ENCODE peak calls at places on chromosomes 13 and 19, in ten cellular contexts. One of them, this sample, is unnamed.
A peak's percentile ranks its signal among the peaks of the same experiment; 100 is the strongest.

GRCh38 chr13:112325142-112325808 is 50.9 kb upstream of the SPACA7 start:
- DNase-seq in SK-N-SH: no peak
- DNase-seq in psoas muscle: no peak
- DNase-seq in transverse colon: no peak
- DNase-seq in heart right ventricle: no peak
- DNase-seq in left ventricle myocardium inferior: no peak
- DNase-seq in cardiac muscle cell: no peak
- DNase-seq in foreskin fibroblast: no peak
- DNase-seq in dorsolateral prefrontal cortex: no peak
- DNase-seq in adrenal gland: no peak
- DNase-seq in this sample: no peak

GRCh38 chr19:4567584-4568071 is 8.1 kb upstream of the SEMA6B start:
- DNase-seq in SK-N-SH: peak; percentile 88
- DNase-seq in psoas muscle: peak; percentile 80
- DNase-seq in transverse colon: peak; percentile 71
- DNase-seq in heart right ventricle: peak; percentile 80
- DNase-seq in left ventricle myocardium inferior: peak; percentile 69
- DNase-seq in cardiac muscle cell: peak; percentile 50
- DNase-seq in foreskin fibroblast: no peak
- DNase-seq in dorsolateral prefrontal cortex: peak; percentile 59
- DNase-seq in adrenal gland: peak; percentile 82
- DNase-seq in this sample: no peak

GRCh38 chr19:10551698-10552301 is 8.1 kb downstream of the ATG4D start:
- DNase-seq in SK-N-SH: no peak
- DNase-seq in psoas muscle: no peak
- DNase-seq in transverse colon: peak; percentile 46
- DNase-seq in heart right ventricle: no peak
- DNase-seq in left ventricle myocardium inferior: no peak
- DNase-seq in cardiac muscle cell: no peak
- DNase-seq in foreskin fibroblast: no peak
- DNase-seq in dorsolateral prefrontal cortex: no peak
- DNase-seq in adrenal gland: no peak
- DNase-seq in this sample: no peak

GRCh38 chr13:93900735-93901134 is 578.7 kb downstream of the DCT start:
- DNase-seq in SK-N-SH: no peak
- DNase-seq in psoas muscle: no peak
- DNase-seq in transverse colon: no peak
- DNase-seq in heart right ventricle: no peak
- DNase-seq in left ventricle myocardium inferior: no peak
- DNase-seq in cardiac muscle cell: no peak
- DNase-seq in foreskin fibroblast: peak; percentile 1
- DNase-seq in dorsolateral prefrontal cortex: no peak
- DNase-seq in adrenal gland: no peak
- DNase-seq in this sample: no peak

GRCh38 chr13:95288899-95289500 is 12.3 kb downstream of the ABCC4 start:
- DNase-seq in SK-N-SH: no peak
- DNase-seq in psoas muscle: no peak
- DNase-seq in transverse colon: no peak
- DNase-seq in heart right ventricle: no peak
- DNase-seq in left ventricle myocardium inferior: no peak
- DNase-seq in cardiac muscle cell: no peak
- DNase-seq in foreskin fibroblast: no peak
- DNase-seq in dorsolateral prefrontal cortex: no peak
- DNase-seq in adrenal gland: no peak
- DNase-seq in this sample: no peak

GRCh38 chr19:42253245-42254082 is 1.5 kb downstream of the ERF start:
- DNase-seq in SK-N-SH: peak; percentile 83
- DNase-seq in psoas muscle: peak; percentile 80
- DNase-seq in transverse colon: peak; percentile 73
- DNase-seq in heart right ventricle: peak; percentile 66
- DNase-seq in left ventricle myocardium inferior: peak; percentile 65
- DNase-seq in cardiac muscle cell: peak; percentile 75
- DNase-seq in foreskin fibroblast: no peak
- DNase-seq in dorsolateral prefrontal cortex: peak; percentile 63
- DNase-seq in adrenal gland: peak; percentile 74
- DNase-seq in this sample: no peak

GRCh38 chr13:98890186-98890585 is 87.7 kb downstream of the DOCK9 start:
- DNase-seq in SK-N-SH: no peak
- DNase-seq in psoas muscle: no peak
- DNase-seq in transverse colon: no peak
- DNase-seq in heart right ventricle: no peak
- DNase-seq in left ventricle myocardium inferior: no peak
- DNase-seq in cardiac muscle cell: no peak
- DNase-seq in foreskin fibroblast: peak; percentile 80
- DNase-seq in dorsolateral prefrontal cortex: peak; percentile 56
- DNase-seq in adrenal gland: no peak
- DNase-seq in this sample: peak; percentile 27

GRCh38 chr13:48094404-48094780 is 512 bp downstream of the MED4 start:
- DNase-seq in SK-N-SH: no peak
- DNase-seq in psoas muscle: no peak
- DNase-seq in transverse colon: no peak
- DNase-seq in heart right ventricle: no peak
- DNase-seq in left ventricle myocardium inferior: no peak
- DNase-seq in cardiac muscle cell: peak; percentile 59
- DNase-seq in foreskin fibroblast: no peak
- DNase-seq in dorsolateral prefrontal cortex: peak; percentile 40
- DNase-seq in adrenal gland: peak; percentile 22
- DNase-seq in this sample: no peak

GRCh38 chr19:41776700-41777099 is 19.7 kb upstream of the CEACAM3 start:
- DNase-seq in SK-N-SH: no peak
- DNase-seq in psoas muscle: no peak
- DNase-seq in transverse colon: no peak
- DNase-seq in heart right ventricle: no peak
- DNase-seq in left ventricle myocardium inferior: no peak
- DNase-seq in cardiac muscle cell: no peak
- DNase-seq in foreskin fibroblast: no peak
- DNase-seq in dorsolateral prefrontal cortex: no peak
- DNase-seq in adrenal gland: no peak
- DNase-seq in this sample: no peak

GRCh38 chr19:14497347-14497921 is 1.5 kb upstream of the GIPC1 start:
- DNase-seq in SK-N-SH: no peak
- DNase-seq in psoas muscle: no peak
- DNase-seq in transverse colon: peak; percentile 77
- DNase-seq in heart right ventricle: no peak
- DNase-seq in left ventricle myocardium inferior: no peak
- DNase-seq in cardiac muscle cell: peak; percentile 33
- DNase-seq in foreskin fibroblast: no peak
- DNase-seq in dorsolateral prefrontal cortex: peak; percentile 74
- DNase-seq in adrenal gland: no peak
- DNase-seq in this sample: no peak

GRCh38 chr13:108155185-108156106 is 59.9 kb downstream of the LIG4 start:
- DNase-seq in SK-N-SH: peak; percentile 55
- DNase-seq in psoas muscle: no peak
- DNase-seq in transverse colon: peak; percentile 74
- DNase-seq in heart right ventricle: peak; percentile 50
- DNase-seq in left ventricle myocardium inferior: peak; percentile 37
- DNase-seq in cardiac muscle cell: peak; percentile 65
- DNase-seq in foreskin fibroblast: peak; percentile 10
- DNase-seq in dorsolateral prefrontal cortex: peak; percentile 55
- DNase-seq in adrenal gland: peak; percentile 61
- DNase-seq in this sample: peak; percentile 33

GRCh38 chr19:30665449-30665848 is 293.3 kb downstream of the ZNF536 start:
- DNase-seq in SK-N-SH: no peak
- DNase-seq in psoas muscle: no peak
- DNase-seq in transverse colon: no peak
- DNase-seq in heart right ventricle: no peak
- DNase-seq in left ventricle myocardium inferior: no peak
- DNase-seq in cardiac muscle cell: no peak
- DNase-seq in foreskin fibroblast: no peak
- DNase-seq in dorsolateral prefrontal cortex: no peak
- DNase-seq in adrenal gland: no peak
- DNase-seq in this sample: no peak

GRCh38 chr13:113784645-113785024 is 25.6 kb downstream of the TMEM255B start:
- DNase-seq in SK-N-SH: no peak
- DNase-seq in psoas muscle: no peak
- DNase-seq in transverse colon: no peak
- DNase-seq in heart right ventricle: no peak
- DNase-seq in left ventricle myocardium inferior: no peak
- DNase-seq in cardiac muscle cell: no peak
- DNase-seq in foreskin fibroblast: no peak
- DNase-seq in dorsolateral prefrontal cortex: no peak
- DNase-seq in adrenal gland: no peak
- DNase-seq in this sample: no peak

GRCh38 chr13:68428292-68428691 is 1198.2 kb upstream of the PCDH9 start:
- DNase-seq in SK-N-SH: no peak
- DNase-seq in psoas muscle: no peak
- DNase-seq in transverse colon: no peak
- DNase-seq in heart right ventricle: no peak
- DNase-seq in left ventricle myocardium inferior: no peak
- DNase-seq in cardiac muscle cell: no peak
- DNase-seq in foreskin fibroblast: no peak
- DNase-seq in dorsolateral prefrontal cortex: no peak
- DNase-seq in adrenal gland: no peak
- DNase-seq in this sample: peak; percentile 12

GRCh38 chr13:68304287-68304893 is 1074.3 kb upstream of the PCDH9 start:
- DNase-seq in SK-N-SH: peak; percentile 36
- DNase-seq in psoas muscle: no peak
- DNase-seq in transverse colon: no peak
- DNase-seq in heart right ventricle: no peak
- DNase-seq in left ventricle myocardium inferior: no peak
- DNase-seq in cardiac muscle cell: peak; percentile 51
- DNase-seq in foreskin fibroblast: no peak
- DNase-seq in dorsolateral prefrontal cortex: no peak
- DNase-seq in adrenal gland: no peak
- DNase-seq in this sample: peak; percentile 29

GRCh38 chr13:98570929-98571372 is 6.0 kb downstream of the STK24 start:
- DNase-seq in SK-N-SH: no peak
- DNase-seq in psoas muscle: no peak
- DNase-seq in transverse colon: peak; percentile 61
- DNase-seq in heart right ventricle: no peak
- DNase-seq in left ventricle myocardium inferior: no peak
- DNase-seq in cardiac muscle cell: no peak
- DNase-seq in foreskin fibroblast: no peak
- DNase-seq in dorsolateral prefrontal cortex: no peak
- DNase-seq in adrenal gland: peak; percentile 50
- DNase-seq in this sample: no peak

DNA sequence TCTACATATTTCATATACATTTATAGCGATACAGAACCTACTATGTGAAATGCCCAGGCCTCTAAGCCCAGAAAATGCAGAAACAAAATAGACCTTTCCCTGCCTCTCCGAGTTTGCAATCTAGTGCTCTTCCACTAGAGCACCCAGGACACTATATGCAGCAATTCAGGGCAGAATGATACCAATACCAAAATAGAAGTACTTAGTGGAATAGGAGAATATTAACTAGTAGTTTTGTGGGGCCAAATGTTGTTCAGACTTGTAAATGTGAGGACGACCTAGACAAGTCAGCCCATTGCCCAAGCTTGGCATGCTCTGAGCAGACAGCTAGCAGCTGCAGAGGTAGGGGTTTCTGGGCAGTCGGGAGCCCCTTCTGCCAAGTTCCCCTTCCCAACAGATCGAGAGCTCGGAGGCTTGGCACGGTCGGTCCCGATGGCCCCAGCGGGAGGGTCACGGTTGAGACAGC is 35.8 kb upstream of the FLT1 start:
- DNase-seq in SK-N-SH: no peak
- DNase-seq in psoas muscle: no peak
- DNase-seq in transverse colon: no peak
- DNase-seq in heart right ventricle: no peak
- DNase-seq in left ventricle myocardium inferior: no peak
- DNase-seq in cardiac muscle cell: no peak
- DNase-seq in foreskin fibroblast: peak; percentile 37
- DNase-seq in dorsolateral prefrontal cortex: no peak
- DNase-seq in adrenal gland: no peak
- DNase-seq in this sample: no peak
- H3K4me3 ChIP-seq in SK-N-SH: peak overlapping the region; percentile 40
- H3K4me3 ChIP-seq in psoas muscle: peak overlapping the region; percentile 59
- H3K4me3 ChIP-seq in transverse colon: no peak overlapping the region
- H3K4me3 ChIP-seq in heart right ventricle: peak overlapping the region; percentile 54
- H3K4me3 ChIP-seq in left ventricle myocardium inferior: peak overlapping the region; percentile 69
- H3K4me3 ChIP-seq in cardiac muscle cell: peak overlapping the region; percentile 58
- H3K4me3 ChIP-seq in foreskin fibroblast: peak overlapping the region; percentile 48
- H3K4me3 ChIP-seq in dorsolateral prefrontal cortex: peak overlapping the region; percentile 63
- H3K4me3 ChIP-seq in adrenal gland: peak overlapping the region; percentile 52
- H3K4me3 ChIP-seq in this sample: peak overlapping the region; percentile 41

DNA sequence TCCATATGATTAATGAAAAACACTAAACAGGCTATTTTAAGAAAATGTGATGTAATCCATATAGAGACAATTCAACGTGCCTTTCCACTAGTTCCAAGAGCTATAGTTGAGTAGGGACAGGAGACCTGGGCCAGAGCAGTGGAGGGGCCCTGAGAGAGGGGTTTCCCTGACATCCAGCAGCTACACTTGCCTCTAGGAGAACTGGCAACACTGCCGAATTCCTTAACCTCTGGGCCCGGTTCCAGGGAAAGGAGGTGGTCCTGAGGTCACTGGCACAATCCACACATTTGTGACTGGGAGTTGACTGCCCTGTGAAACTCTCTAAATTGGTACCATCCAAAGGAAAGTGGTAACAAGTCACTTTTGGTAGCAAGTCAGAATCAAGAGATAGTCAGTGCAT is 264.4 kb downstream of the DCLK1 start:
- DNase-seq in SK-N-SH: no peak
- DNase-seq in psoas muscle: no peak
- DNase-seq in transverse colon: no peak
- DNase-seq in heart right ventricle: peak; percentile 62
- DNase-seq in left ventricle myocardium inferior: peak; percentile 39
- DNase-seq in cardiac muscle cell: no peak
- DNase-seq in foreskin fibroblast: no peak
- DNase-seq in dorsolateral prefrontal cortex: no peak
- DNase-seq in adrenal gland: no peak
- DNase-seq in this sample: no peak
- TF ChIP-seq CTCF in SK-N-SH: no peak
- TF ChIP-seq CTCF in psoas muscle: no peak
- TF ChIP-seq CTCF in transverse colon: no peak
- TF ChIP-seq CTCF in heart right ventricle: no peak
- TF ChIP-seq CTCF in left ventricle myocardium inferior: no peak
- TF ChIP-seq CTCF in cardiac muscle cell: no peak
- TF ChIP-seq CTCF in foreskin fibroblast: no peak
- TF ChIP-seq CTCF in dorsolateral prefrontal cortex: no peak
- TF ChIP-seq CTCF in adrenal gland: no peak
- TF ChIP-seq CTCF in this sample: no peak

DNA sequence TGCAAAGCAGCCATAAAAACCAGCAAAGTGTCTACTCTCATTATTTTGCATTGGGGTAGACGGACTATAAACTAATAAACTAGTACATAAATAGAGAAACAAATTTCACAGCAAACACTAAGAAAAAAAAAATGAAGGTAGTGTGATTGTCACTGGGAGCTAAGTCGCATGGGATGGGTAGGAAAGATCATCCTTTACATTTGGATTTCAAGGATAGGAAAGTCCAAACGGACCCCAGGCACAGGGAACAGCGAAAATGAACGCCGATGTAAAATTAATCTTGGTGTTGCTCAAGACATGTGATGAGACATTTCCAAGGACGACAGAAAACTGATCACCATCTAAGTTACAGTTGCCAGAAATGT is 690 bp upstream of the SGTA start:
- DNase-seq in SK-N-SH: no peak
- DNase-seq in psoas muscle: no peak
- DNase-seq in transverse colon: no peak
- DNase-seq in heart right ventricle: no peak
- DNase-seq in left ventricle myocardium inferior: no peak
- DNase-seq in cardiac muscle cell: no peak
- DNase-seq in foreskin fibroblast: no peak
- DNase-seq in dorsolateral prefrontal cortex: no peak
- DNase-seq in adrenal gland: no peak
- DNase-seq in this sample: no peak
- H3K4me3 ChIP-seq in SK-N-SH: peak overlapping the region; percentile 99
- H3K4me3 ChIP-seq in psoas muscle: peak overlapping the region; percentile 93
- H3K4me3 ChIP-seq in transverse colon: no peak overlapping the region
- H3K4me3 ChIP-seq in heart right ventricle: peak overlapping the region; percentile 97
- H3K4me3 ChIP-seq in left ventricle myocardium inferior: peak overlapping the region; percentile 100
- H3K4me3 ChIP-seq in cardiac muscle cell: no peak overlapping the region
- H3K4me3 ChIP-seq in foreskin fibroblast: peak overlapping the region; percentile 99
- H3K4me3 ChIP-seq in dorsolateral prefrontal cortex: peak overlapping the region; percentile 98
- H3K4me3 ChIP-seq in adrenal gland: peak overlapping the region; percentile 30
- H3K4me3 ChIP-seq in this sample: peak overlapping the region; percentile 99

GRCh38 chr19:19404879-19405860 is at the start of gene GATAD2A:
- DNase-seq in SK-N-SH: peak; percentile 98
- DNase-seq in psoas muscle: peak; percentile 98
- DNase-seq in transverse colon: peak; percentile 96
- DNase-seq in heart right ventricle: peak; percentile 93
- DNase-seq in left ventricle myocardium inferior: peak; percentile 93
- DNase-seq in cardiac muscle cell: peak; percentile 96
- DNase-seq in foreskin fibroblast: peak; percentile 98
- DNase-seq in dorsolateral prefrontal cortex: peak; percentile 96
- DNase-seq in adrenal gland: peak; percentile 94
- DNase-seq in this sample: peak; percentile 73
- TF ChIP-seq CTCF in SK-N-SH: peak; percentile 29
- TF ChIP-seq CTCF in psoas muscle: peak; percentile 32
- TF ChIP-seq CTCF in transverse colon: peak; percentile 31
- TF ChIP-seq CTCF in heart right ventricle: peak; percentile 48
- TF ChIP-seq CTCF in left ventricle myocardium inferior: peak; percentile 56
- TF ChIP-seq CTCF in cardiac muscle cell: peak; percentile 30
- TF ChIP-seq CTCF in foreskin fibroblast: peak; percentile 28
- TF ChIP-seq CTCF in dorsolateral prefrontal cortex: peak; percentile 68
- TF ChIP-seq CTCF in adrenal gland: peak; percentile 38
- TF ChIP-seq CTCF in this sample: no peak

This sample was measured in astrocyte of the cerebellum.